ENCODE peak calls at places on chromosomes 2 and 18, in seven cellular contexts. One of them, this sample, is unnamed.

GRCh38 chr2:235747001-235747867 is 253.4 kb downstream of the AGAP1 start:
- DNase-seq in endothelial cell: no peak
- DNase-seq in cardiac muscle cell: no peak
- DNase-seq in stomach: no peak
- DNase-seq in B cell: no peak
- DNase-seq in kidney epithelial cell: no peak
- DNase-seq in left ventricle myocardium inferior: no peak
- DNase-seq in this sample: no peak

GRCh38 chr2:165952600-165953210 is 871 bp downstream of the TTC21B start:
- DNase-seq in cardiac muscle cell: peak; percentile 7
- DNase-seq in stomach: no peak
- DNase-seq in B cell: peak; percentile 18
- DNase-seq in kidney epithelial cell: no peak
- DNase-seq in left ventricle myocardium inferior: no peak
- DNase-seq in endothelial cell: no peak
- DNase-seq in this sample: no peak

GRCh38 chr2:102593516-102593915 is 25.8 kb upstream of the SLC9A2 start:
- DNase-seq in endothelial cell: no peak
- DNase-seq in left ventricle myocardium inferior: no peak
- DNase-seq in stomach: no peak
- DNase-seq in kidney epithelial cell: no peak
- DNase-seq in cardiac muscle cell: no peak
- DNase-seq in B cell: no peak
- DNase-seq in this sample: no peak

GRCh38 chr2:96882906-96883305 is 13.0 kb upstream of the SEMA4C start:
- DNase-seq in left ventricle myocardium inferior: no peak
- DNase-seq in B cell: no peak
- DNase-seq in cardiac muscle cell: no peak
- DNase-seq in stomach: no peak
- DNase-seq in kidney epithelial cell: no peak
- DNase-seq in endothelial cell: no peak
- DNase-seq in this sample: no peak

GRCh38 chr2:136891100-136891499 is 125.8 kb downstream of the THSD7B start:
- DNase-seq in left ventricle myocardium inferior: no peak
- DNase-seq in kidney epithelial cell: peak; percentile 28
- DNase-seq in stomach: no peak
- DNase-seq in endothelial cell: no peak
- DNase-seq in cardiac muscle cell: no peak
- DNase-seq in B cell: no peak
- DNase-seq in this sample: no peak

GRCh38 chr2:10467401-10467800 is 19.3 kb upstream of the ODC1 start:
- DNase-seq in stomach: no peak
- DNase-seq in B cell: no peak
- DNase-seq in left ventricle myocardium inferior: no peak
- DNase-seq in endothelial cell: peak; percentile 22
- DNase-seq in cardiac muscle cell: no peak
- DNase-seq in kidney epithelial cell: no peak
- DNase-seq in this sample: no peak

GRCh38 chr2:136013286-136013685 is 27.9 kb upstream of the DARS1 start:
- DNase-seq in kidney epithelial cell: no peak
- DNase-seq in B cell: no peak
- DNase-seq in left ventricle myocardium inferior: no peak
- DNase-seq in cardiac muscle cell: no peak
- DNase-seq in endothelial cell: no peak
- DNase-seq in stomach: no peak
- DNase-seq in this sample: no peak

GRCh38 chr2:217103752-217104540 is 244.1 kb upstream of the TNP1 start:
- DNase-seq in kidney epithelial cell: peak; percentile 83
- DNase-seq in endothelial cell: no peak
- DNase-seq in stomach: no peak
- DNase-seq in B cell: no peak
- DNase-seq in left ventricle myocardium inferior: no peak
- DNase-seq in cardiac muscle cell: peak; percentile 14
- DNase-seq in this sample: no peak

GRCh38 chr2:224372624-224373023 is 29.3 kb downstream of the FAM124B start:
- DNase-seq in B cell: no peak
- DNase-seq in left ventricle myocardium inferior: no peak
- DNase-seq in cardiac muscle cell: no peak
- DNase-seq in kidney epithelial cell: no peak
- DNase-seq in stomach: no peak
- DNase-seq in endothelial cell: no peak
- DNase-seq in this sample: peak; percentile 38
- TF ChIP-seq CTCF in B cell: no peak
- TF ChIP-seq CTCF in left ventricle myocardium inferior: no peak
- TF ChIP-seq CTCF in cardiac muscle cell: no peak
- TF ChIP-seq CTCF in kidney epithelial cell: no peak
- TF ChIP-seq CTCF in stomach: no peak
- TF ChIP-seq CTCF in endothelial cell: no peak
- TF ChIP-seq CTCF in this sample: no peak

GRCh38 chr18:12911025-12911927 is 27.2 kb upstream of the PTPN2 start:
- DNase-seq in B cell: peak; percentile 75
- DNase-seq in kidney epithelial cell: no peak
- DNase-seq in cardiac muscle cell: peak; percentile 55
- DNase-seq in stomach: no peak
- DNase-seq in endothelial cell: no peak
- DNase-seq in left ventricle myocardium inferior: peak; percentile 32
- DNase-seq in this sample: peak; percentile 60
- TF ChIP-seq CTCF in B cell: no peak
- TF ChIP-seq CTCF in kidney epithelial cell: no peak
- TF ChIP-seq CTCF in cardiac muscle cell: no peak
- TF ChIP-seq CTCF in stomach: no peak
- TF ChIP-seq CTCF in endothelial cell: no peak
- TF ChIP-seq CTCF in left ventricle myocardium inferior: no peak
- TF ChIP-seq CTCF in this sample: no peak

GRCh38 chr2:65128297-65129190 is 1.4 kb downstream of the RAB1A start:
- DNase-seq in left ventricle myocardium inferior: no peak
- DNase-seq in B cell: no peak
- DNase-seq in endothelial cell: no peak
- DNase-seq in cardiac muscle cell: peak; percentile 55
- DNase-seq in stomach: peak; percentile 53
- DNase-seq in kidney epithelial cell: no peak
- DNase-seq in this sample: no peak

GRCh38 chr2:65130440-65131175 is 702 bp upstream of the RAB1A start:
- DNase-seq in kidney epithelial cell: no peak
- DNase-seq in stomach: no peak
- DNase-seq in endothelial cell: no peak
- DNase-seq in cardiac muscle cell: no peak
- DNase-seq in B cell: no peak
- DNase-seq in left ventricle myocardium inferior: no peak
- DNase-seq in this sample: no peak

GRCh38 chr2:65133626-65134025 is 3.7 kb upstream of the RAB1A start:
- DNase-seq in stomach: no peak
- DNase-seq in B cell: no peak
- DNase-seq in left ventricle myocardium inferior: no peak
- DNase-seq in cardiac muscle cell: no peak
- DNase-seq in endothelial cell: no peak
- DNase-seq in kidney epithelial cell: no peak
- DNase-seq in this sample: no peak

GRCh38 chr2:65129276-65129612 is 662 bp downstream of the RAB1A start:
- DNase-seq in B cell: no peak
- DNase-seq in left ventricle myocardium inferior: no peak
- DNase-seq in endothelial cell: no peak
- DNase-seq in cardiac muscle cell: no peak
- DNase-seq in kidney epithelial cell: no peak
- DNase-seq in stomach: no peak
- DNase-seq in this sample: no peak

DNA sequence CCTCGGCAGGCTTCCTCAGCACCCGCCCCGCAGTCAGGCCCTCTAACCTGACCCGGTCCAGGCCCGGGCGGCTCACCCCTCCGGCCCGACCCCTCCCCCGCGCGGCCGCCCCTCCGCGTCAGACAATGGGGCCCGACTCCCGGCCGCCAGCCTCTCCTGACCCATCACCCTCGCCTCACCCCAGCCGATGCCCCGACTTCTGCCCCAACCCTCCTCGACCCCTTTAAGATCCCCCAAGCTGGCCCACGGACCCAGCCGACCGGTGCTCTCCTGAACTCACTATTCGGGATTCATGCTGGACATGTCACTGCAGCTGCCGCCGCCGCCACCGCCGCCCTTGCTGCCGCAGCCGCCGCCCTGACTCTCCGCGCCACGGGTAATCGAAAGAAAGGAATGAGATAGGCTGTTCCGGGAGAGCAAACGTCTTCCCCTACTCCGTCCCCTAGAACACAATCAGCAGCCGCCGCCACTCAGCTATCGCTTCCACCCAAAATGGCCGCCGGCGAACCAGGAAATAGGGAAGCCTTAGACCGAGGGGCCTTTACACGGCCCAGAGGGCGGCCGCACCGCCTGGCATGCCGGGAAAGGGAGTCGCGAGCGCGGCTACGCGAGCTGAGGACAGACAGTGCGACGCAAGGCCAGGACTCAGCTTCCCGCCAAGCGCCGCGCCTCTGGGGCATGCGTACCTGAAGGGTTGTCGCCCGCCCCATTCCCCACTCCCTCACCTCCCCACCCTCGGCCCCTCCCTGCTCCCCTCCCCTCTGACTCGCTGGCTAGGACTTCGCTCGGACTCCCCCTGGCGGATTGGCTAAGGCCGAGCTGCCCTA is at the start of gene RAB1A:
- DNase-seq in B cell: peak; percentile 99
- DNase-seq in cardiac muscle cell: peak; percentile 100
- DNase-seq in kidney epithelial cell: peak; percentile 97
- DNase-seq in left ventricle myocardium inferior: peak; percentile 100
- DNase-seq in stomach: peak; percentile 99
- DNase-seq in endothelial cell: peak; percentile 100
- DNase-seq in this sample: peak; percentile 99
- TF ChIP-seq CTCF in B cell: no peak
- TF ChIP-seq CTCF in cardiac muscle cell: no peak
- TF ChIP-seq CTCF in kidney epithelial cell: peak; percentile 62
- TF ChIP-seq CTCF in left ventricle myocardium inferior: peak; percentile 61
- TF ChIP-seq CTCF in stomach: peak; percentile 65
- TF ChIP-seq CTCF in endothelial cell: no peak
- TF ChIP-seq CTCF in this sample: peak; percentile 53

DNA sequence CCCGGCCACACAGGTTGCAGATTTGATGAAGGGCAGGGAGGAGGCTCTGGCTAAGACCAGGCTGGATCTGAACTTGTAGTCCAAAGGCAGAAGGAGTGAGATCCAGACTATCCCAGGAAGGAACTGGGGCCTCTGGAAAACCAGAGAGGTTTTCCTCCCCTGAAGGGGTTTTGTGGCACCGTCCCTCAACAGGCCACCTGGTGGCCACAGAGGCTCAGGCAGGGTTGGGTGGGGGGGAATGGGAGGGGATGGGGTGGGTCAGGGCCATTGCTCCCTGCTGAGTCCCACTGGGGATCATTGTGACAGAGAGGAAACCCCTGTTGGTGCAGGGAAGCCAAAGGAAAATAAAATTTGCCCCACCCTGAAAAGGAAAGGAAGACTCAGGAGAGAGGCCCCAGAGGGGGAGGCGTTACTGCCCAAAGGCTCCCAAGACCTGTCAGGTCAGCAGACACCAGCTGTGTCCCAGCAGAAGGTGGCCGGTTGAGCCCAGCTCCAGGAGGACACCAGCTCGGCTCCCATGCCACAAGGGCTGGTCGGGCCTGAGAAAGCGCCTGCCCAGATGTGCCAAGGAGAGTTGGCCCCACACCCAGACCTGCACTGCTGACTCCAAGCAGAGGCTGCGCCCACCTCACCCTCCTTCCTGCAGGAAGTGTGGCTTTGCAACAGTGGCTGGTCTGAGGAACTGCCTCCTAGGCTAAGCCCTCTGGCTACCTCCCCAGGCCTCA is 37.3 kb upstream of the PTMA start:
- DNase-seq in left ventricle myocardium inferior: no peak
- DNase-seq in kidney epithelial cell: no peak
- DNase-seq in endothelial cell: no peak
- DNase-seq in B cell: peak; percentile 69
- DNase-seq in stomach: peak; percentile 42
- DNase-seq in cardiac muscle cell: no peak
- DNase-seq in this sample: peak; percentile 69
- TF ChIP-seq CTCF in left ventricle myocardium inferior: peak; percentile 62
- TF ChIP-seq CTCF in kidney epithelial cell: peak; percentile 42
- TF ChIP-seq CTCF in endothelial cell: peak; percentile 32
- TF ChIP-seq CTCF in B cell: peak; percentile 51
- TF ChIP-seq CTCF in stomach: peak; percentile 53
- TF ChIP-seq CTCF in cardiac muscle cell: peak; percentile 14
- TF ChIP-seq CTCF in this sample: peak; percentile 57

GRCh38 chr2:26284132-26284531 is 39.4 kb downstream of the HADHB start:
- DNase-seq in kidney epithelial cell: no peak
- DNase-seq in cardiac muscle cell: peak; percentile 17
- DNase-seq in left ventricle myocardium inferior: no peak
- DNase-seq in B cell: no peak
- DNase-seq in stomach: no peak
- DNase-seq in endothelial cell: no peak
- DNase-seq in this sample: no peak
- TF ChIP-seq CTCF in kidney epithelial cell: no peak
- TF ChIP-seq CTCF in cardiac muscle cell: no peak
- TF ChIP-seq CTCF in left ventricle myocardium inferior: no peak
- TF ChIP-seq CTCF in B cell: no peak
- TF ChIP-seq CTCF in stomach: no peak
- TF ChIP-seq CTCF in endothelial cell: no peak
- TF ChIP-seq CTCF in this sample: no peak

GRCh38 chr2:204072443-204073324 is 136.1 kb downstream of the ICOS start:
- DNase-seq in stomach: no peak
- DNase-seq in endothelial cell: peak; percentile 67
- DNase-seq in left ventricle myocardium inferior: no peak
- DNase-seq in kidney epithelial cell: no peak
- DNase-seq in B cell: peak; percentile 3
- DNase-seq in cardiac muscle cell: peak; percentile 18
- DNase-seq in this sample: peak; percentile 57
- TF ChIP-seq CTCF in stomach: peak; percentile 21
- TF ChIP-seq CTCF in endothelial cell: peak; percentile 66
- TF ChIP-seq CTCF in left ventricle myocardium inferior: peak; percentile 52
- TF ChIP-seq CTCF in kidney epithelial cell: peak; percentile 49
- TF ChIP-seq CTCF in B cell: no peak
- TF ChIP-seq CTCF in cardiac muscle cell: peak; percentile 40
- TF ChIP-seq CTCF in this sample: peak; percentile 58

GRCh38 chr2:9284521-9285297 is 78.1 kb downstream of the ASAP2 start:
- DNase-seq in B cell: no peak
- DNase-seq in cardiac muscle cell: no peak
- DNase-seq in stomach: no peak
- DNase-seq in endothelial cell: no peak
- DNase-seq in kidney epithelial cell: no peak
- DNase-seq in left ventricle myocardium inferior: no peak
- DNase-seq in this sample: no peak

GRCh38 chr2:9280204-9280603 is 73.6 kb downstream of the ASAP2 start:
- DNase-seq in stomach: no peak
- DNase-seq in left ventricle myocardium inferior: no peak
- DNase-seq in cardiac muscle cell: no peak
- DNase-seq in B cell: no peak
- DNase-seq in endothelial cell: no peak
- DNase-seq in kidney epithelial cell: no peak
- DNase-seq in this sample: no peak

GRCh38 chr2:9282713-9283112 is 76.1 kb downstream of the ASAP2 start:
- DNase-seq in kidney epithelial cell: no peak
- DNase-seq in stomach: peak; percentile 52
- DNase-seq in B cell: no peak
- DNase-seq in left ventricle myocardium inferior: no peak
- DNase-seq in cardiac muscle cell: no peak
- DNase-seq in endothelial cell: no peak
- DNase-seq in this sample: no peak

GRCh38 chr2:9281145-9281544 is 74.5 kb downstream of the ASAP2 start:
- DNase-seq in cardiac muscle cell: no peak
- DNase-seq in stomach: peak; percentile 39
- DNase-seq in B cell: no peak
- DNase-seq in endothelial cell: no peak
- DNase-seq in kidney epithelial cell: no peak
- DNase-seq in left ventricle myocardium inferior: no peak
- DNase-seq in this sample: no peak

DNA sequence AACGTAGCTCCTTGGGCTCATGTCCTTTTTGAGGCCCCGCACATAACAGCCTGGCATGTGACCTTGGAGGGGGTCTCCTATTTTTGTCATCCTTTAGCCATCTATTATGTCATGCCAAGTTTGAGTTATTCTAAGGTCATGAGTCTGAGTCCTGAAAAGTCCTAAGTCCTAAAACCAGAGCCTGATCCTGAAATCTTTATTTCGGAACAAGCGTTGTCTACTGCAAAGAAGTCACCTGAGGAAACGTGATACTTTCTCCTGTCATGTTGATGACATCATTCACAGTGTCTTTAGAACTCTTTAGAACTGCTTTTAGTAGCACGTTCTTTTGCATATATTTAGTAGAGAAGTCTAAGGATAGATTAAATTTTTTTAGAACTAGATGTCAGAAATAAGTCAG is 75.5 kb downstream of the ASAP2 start:
- DNase-seq in stomach: no peak
- DNase-seq in endothelial cell: no peak
- DNase-seq in left ventricle myocardium inferior: no peak
- DNase-seq in kidney epithelial cell: no peak
- DNase-seq in B cell: no peak
- DNase-seq in cardiac muscle cell: no peak
- DNase-seq in this sample: no peak
- TF ChIP-seq CTCF in stomach: no peak
- TF ChIP-seq CTCF in endothelial cell: no peak
- TF ChIP-seq CTCF in left ventricle myocardium inferior: no peak
- TF ChIP-seq CTCF in kidney epithelial cell: no peak
- TF ChIP-seq CTCF in B cell: no peak
- TF ChIP-seq CTCF in cardiac muscle cell: no peak
- TF ChIP-seq CTCF in this sample: no peak